ENCODE peak calls at places on chromosomes 1 and 21, in six cellular contexts. M is activated CD4-positive, alpha-beta T cell treated with anti-CD3 and anti-CD28 coated beads, Interleukin-2, amount 50 U/mL, for 48 hours; H is Calu3; U is H4; S is SK-MEL-5; G is foreskin fibroblast. O is an unnamed sample.

GRCh38 chr21:33392586-33392985 is 10.6 kb upstream of the IFNGR2 start:
- DNase-seq in M (no peak), G (no peak), U (no peak), H (no peak), S (no peak), O (no peak)

GRCh38 chr1:30718091-30718635 is 5.2 kb downstream of the MATN1 start:
- DNase-seq in M (peak; percentile 100), H (peak; percentile 97), S (peak; percentile 96), G (peak; percentile 95), U (peak; percentile 96), O (peak; percentile 99)

GRCh38 chr1:27009601-27010197 is 3.0 kb downstream of the TENT5B start:
- DNase-seq in M (no peak), S (peak; percentile 59), H (no peak), G (no peak), U (peak; percentile 46), O (peak; percentile 32)

GRCh38 chr1:226979517-226980121 is 39.5 kb downstream of the COQ8A start:
- DNase-seq in H (no peak), S (no peak), G (no peak), U (no peak), M (no peak), O (no peak)

GRCh38 chr1:100924212-100924611 is 28.3 kb downstream of the SLC30A7 start:
- DNase-seq in S (no peak), G (peak; percentile 22), M (peak; percentile 33), U (no peak), H (no peak), O (peak; percentile 27)

GRCh38 chr1:31760422-31760900 is 3.7 kb downstream of the ADGRB2 start:
- DNase-seq in G (no peak), U (no peak), S (no peak), M (no peak), H (no peak), O (no peak)

GRCh38 chr1:170030212-170030611 is 44.3 kb downstream of the KIFAP3 start:
- DNase-seq in H (no peak), U (no peak), S (no peak), G (no peak), M (no peak), O (no peak)

GRCh38 chr1:67524143-67525052 is 94.2 kb upstream of the SERBP1 start:
- DNase-seq in H (no peak), S (peak; percentile 25), G (peak; percentile 66), M (no peak), U (no peak), O (peak; percentile 18)

GRCh38 chr1:200811704-200812103 is 61.1 kb upstream of the GPR25 start:
- DNase-seq in H (no peak), M (no peak), S (no peak), U (no peak), G (no peak), O (no peak)

GRCh38 chr1:47189844-47190562 is at the start of gene PDZK1IP1:
- DNase-seq in U (no peak), H (peak; percentile 96), S (no peak), M (no peak), G (peak; percentile 24), O (peak; percentile 9)